ENCODE peak calls at places on chromosomes 5 and 9, in four cellular contexts. K is HepG2, S is GM12878, J is K562. U is an unnamed sample.

GRCh38 chr5:88474574-88474973 is 205.9 kb upstream of the TMEM161B start:
- DNase-seq in S (no peak), J (no peak), K (peak), U (no peak)

GRCh38 chr9:38371495-38371894 is 21.0 kb upstream of the ALDH1B1 start:
- DNase-seq in J (peak), S (peak), K (peak), U (peak)

GRCh38 chr5:110165366-110165765 is 475.6 kb downstream of the MAN2A1 start:
- DNase-seq in S (no peak), K (no peak), J (no peak), U (no peak)

GRCh38 chr5:169826618-169827017 is 153.7 kb downstream of the INSYN2B start:
- DNase-seq in J (peak), S (no peak), K (no peak), U (no peak)

GRCh38 chr5:231661-232060 is 13.5 kb downstream of the SDHA start:
- DNase-seq in S (no peak), J (no peak), K (no peak), U (no peak)

GRCh38 chr9:16150938-16151650 is 598.3 kb downstream of the CCDC171 start:
- DNase-seq in J (no peak), K (no peak), S (peak), U (no peak)

GRCh38 chr5:74801941-74802340 is 34.9 kb downstream of the NSA2 start:
- DNase-seq in K (no peak), S (no peak), J (no peak), U (no peak)

GRCh38 chr5:124457901-124458300 is 288.5 kb downstream of the ZNF608 start:
- DNase-seq in J (no peak), K (no peak), S (no peak), U (no peak)

GRCh38 chr9:133371261-133371711 is 4.6 kb downstream of the SURF4 start:
- DNase-seq in S (no peak), J (peak), K (no peak), U (no peak)

GRCh38 chr5:36701085-36701691 is 94.8 kb downstream of the SLC1A3 start:
- DNase-seq in J (no peak), K (no peak), S (peak), U (no peak)

GRCh38 chr9:11135856-11136255 is 523.1 kb upstream of the PTPRD start:
- DNase-seq in J (no peak), K (no peak), S (no peak), U (no peak)
- TF ChIP-seq CHD4 in J (no peak), K (no peak), S (no peak), U (no peak)

GRCh38 chr9:99189887-99190596 is 31.7 kb downstream of the ALG2 start:
- DNase-seq in S (no peak), K (no peak), J (no peak), U (no peak)
- TF ChIP-seq CHD4 in S (no peak), K (no peak), J (no peak), U (no peak)

GRCh38 chr5:137218896-137219295 is 280.2 kb downstream of the SPOCK1 start:
- DNase-seq in S (no peak), J (no peak), K (no peak), U (no peak)
- TF ChIP-seq CHD4 in S (no peak), J (no peak), K (no peak), U (no peak)

GRCh38 chr9:20473566-20474116 is 148.7 kb downstream of the MLLT3 start:
- DNase-seq in S (no peak), J (no peak), K (no peak), U (no peak)
- TF ChIP-seq CHD4 in S (no peak), J (no peak), K (no peak), U (no peak)

GRCh38 chr5:132253452-132254320 is 3.8 kb upstream of the PDLIM4 start:
- DNase-seq in S (no peak), K (no peak), J (no peak), U (no peak)
- TF ChIP-seq CHD4 in S (no peak), K (no peak), J (no peak), U (no peak)

DNA sequence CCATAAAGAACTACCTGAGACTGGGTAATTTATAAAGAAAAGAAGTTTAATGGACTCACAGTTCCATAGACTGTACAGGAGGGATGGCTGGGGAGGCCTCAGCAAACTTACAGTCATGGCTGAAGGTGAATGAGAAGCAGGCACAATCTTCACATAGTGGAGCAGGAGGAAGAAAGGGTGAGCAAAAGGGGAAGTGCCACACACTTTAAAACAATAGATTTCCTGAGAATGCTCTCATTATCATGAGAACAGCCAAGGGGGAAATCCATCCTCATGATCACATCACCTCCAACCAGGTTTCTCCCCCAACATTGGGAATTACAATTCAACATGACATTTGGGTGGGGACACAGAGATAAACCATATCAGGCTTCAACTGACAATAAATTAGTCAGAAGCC is 664.9 kb downstream of the TAF11L14 start:
- DNase-seq in S (no peak), J (no peak), K (no peak), U (no peak)
- TF ChIP-seq CHD4 in S (no peak), J (no peak), K (no peak), U (no peak)

GRCh38 chr5:179731791-179732411 is 721 bp upstream of the MAML1 start:
- DNase-seq in K (peak), S (peak), J (peak), U (no peak)
- TF ChIP-seq CHD4 in K (no peak), S (no peak), J (no peak), U (no peak)

DNA sequence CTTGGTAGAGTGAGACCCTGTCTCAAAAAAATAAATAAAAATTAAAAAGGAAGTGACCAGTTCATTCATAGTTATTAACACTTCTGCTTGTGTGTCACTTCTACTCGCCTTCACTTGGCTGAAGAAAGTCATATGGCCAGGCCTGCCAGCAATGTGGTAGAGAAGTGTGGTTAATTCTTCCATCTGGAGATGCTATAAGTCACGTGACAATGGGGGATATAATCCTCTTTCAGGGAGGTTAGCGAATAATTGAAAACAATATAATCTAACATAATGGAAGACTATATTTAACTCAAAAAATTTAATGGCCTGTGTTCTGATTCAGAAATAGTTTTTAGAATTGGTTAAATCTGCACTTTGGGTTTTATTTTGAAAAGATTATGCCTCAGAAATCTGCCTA is 305.6 kb downstream of the DOCK8 start:
- DNase-seq in K (no peak), J (no peak), S (no peak), U (no peak)
- TF ChIP-seq CHD4 in K (no peak), J (no peak), S (no peak), U (no peak)

DNA sequence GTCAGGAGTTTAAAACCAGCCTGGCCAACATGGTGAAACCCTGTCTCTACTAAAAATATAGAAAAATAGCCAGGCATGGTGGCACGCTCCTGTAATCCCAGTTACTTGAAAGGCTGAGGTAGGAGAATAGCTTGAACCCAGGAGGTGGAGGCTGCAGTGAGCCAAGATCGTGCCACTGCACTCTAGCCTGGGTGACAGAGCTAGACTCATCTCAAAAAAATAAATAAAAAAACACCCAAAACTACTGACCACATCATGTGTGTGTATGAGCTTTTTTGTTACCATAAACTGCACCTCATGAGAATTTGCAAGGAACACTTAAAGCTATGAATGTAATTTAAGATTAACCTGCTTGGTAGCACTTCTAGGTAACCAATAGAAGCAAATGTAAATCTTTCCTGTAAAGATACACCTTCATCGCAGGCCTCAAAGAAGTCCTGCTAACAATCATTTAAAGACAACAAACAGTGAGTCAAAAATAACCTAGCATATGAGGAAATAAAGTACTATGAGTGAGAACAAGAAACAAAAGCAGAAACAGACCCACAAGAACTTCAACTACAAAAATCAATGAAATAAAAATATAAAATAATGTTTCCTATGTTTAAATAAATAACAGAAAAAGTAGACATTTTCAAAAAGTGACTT is 13.0 kb downstream of the SLC38A9 start:
- DNase-seq in K (no peak), J (no peak), S (no peak), U (no peak)
- TF ChIP-seq CHD4 in K (no peak), J (no peak), S (no peak), U (no peak)

GRCh38 chr9:118058227-118058626 is 354.0 kb downstream of the TLR4 start:
- DNase-seq in K (no peak), J (no peak), S (no peak), U (no peak)

GRCh38 chr9:118059520-118060278 is 355.5 kb downstream of the TLR4 start:
- DNase-seq in J (peak), S (no peak), K (peak), U (peak)
- TF ChIP-seq CHD4 in J (no peak), S (no peak), K (no peak), U (no peak)

U was measured in A549.